ENCODE peak calls at places on chromosomes 7 and 10, in nine cellular contexts. W is sigmoid colon, M is body of pancreas, A is head of caudate nucleus, D is NT2/D1, Q is HT1080, F is fibroblast of lung, V is pulmonary artery endothelial cell, J is Kasumi-1. Z is an unnamed sample.

GRCh38 chr10:22244001-22244400 is 26.2 kb upstream of the EBLN1 start:
- DNase-seq in W (no peak), M (no peak), A (no peak), D (no peak), Q (no peak), F (no peak), V (no peak), J (no peak), Z (no peak)

GRCh38 chr7:92057375-92057774 is 76.9 kb downstream of the CYP51A1 start:
- DNase-seq in W (no peak), M (no peak), A (no peak), D (peak; percentile 39), Q (no peak), F (no peak), V (no peak), J (no peak), Z (no peak)

GRCh38 chr10:34861293-34862004 is 46.4 kb upstream of the PARD3 start:
- DNase-seq in W (peak; percentile 64), M (no peak), A (no peak), D (no peak), Q (no peak), F (peak; percentile 75), V (no peak), J (no peak), Z (peak; percentile 44)

GRCh38 chr10:114616516-114616915 is 41.6 kb downstream of the ABLIM1 start:
- DNase-seq in W (no peak), M (no peak), A (no peak), D (no peak), Q (no peak), F (no peak), V (no peak), J (no peak), Z (no peak)

GRCh38 chr10:3852147-3852904 is 67.3 kb upstream of the KLF6 start:
- DNase-seq in W (peak; percentile 93), M (peak; percentile 91), A (no peak), D (peak; percentile 20), Q (peak; percentile 99), F (peak; percentile 99), V (peak; percentile 96), J (peak; percentile 75), Z (peak; percentile 95)

GRCh38 chr10:81894616-81895015 is 19.6 kb downstream of the NRG3 start:
- DNase-seq in W (no peak), M (no peak), A (no peak), D (no peak), Q (no peak), F (no peak), V (no peak), J (no peak), Z (no peak)

GRCh38 chr10:93403152-93403551 is 79.0 kb downstream of the MYOF start:
- DNase-seq in W (no peak), M (no peak), A (no peak), D (no peak), Q (no peak), F (no peak), V (no peak), J (no peak), Z (no peak)

GRCh38 chr7:36288501-36288900 is 101.2 kb upstream of the ANLN start:
- DNase-seq in W (no peak), M (no peak), A (no peak), D (no peak), Q (no peak), F (no peak), V (no peak), J (no peak), Z (no peak)

GRCh38 chr10:71921319-71922027 is 42.7 kb upstream of the CHST3 start:
- DNase-seq in W (peak; percentile 81), M (peak; percentile 14), A (peak; percentile 72), D (no peak), Q (no peak), F (peak; percentile 47), V (no peak), J (no peak), Z (no peak)

GRCh38 chr10:1190052-1190395 is 133.8 kb downstream of the WDR37 start:
- DNase-seq in W (no peak), M (no peak), A (no peak), D (no peak), Q (no peak), F (no peak), V (no peak), J (no peak), Z (no peak)

GRCh38 chr7:123675092-123675473 is 19.4 kb downstream of the LMOD2 start:
- DNase-seq in W (no peak), M (no peak), A (no peak), D (no peak), Q (no peak), F (peak; percentile 32), V (no peak), J (no peak), Z (peak; percentile 41)

Z was measured in LHCN-M2.